ENCODE peak calls at places on chromosome 20, in nine cellular contexts. R is tibial artery, S is transverse colon, Q is AG04450, N is astrocyte of the spinal cord, P is HepG2, Z is pancreas, W is HFF-Myc, Y is dorsolateral prefrontal cortex. D is an unnamed sample.

GRCh38 chr20:43243672-43244269 is 54.1 kb upstream of the PTPRT start:
- DNase-seq in R (no peak), S (no peak), Q (no peak), N (no peak), P (no peak), Z (no peak), W (no peak), Y (peak), D (no peak)

GRCh38 chr20:34110025-34111013 is 1.7 kb downstream of the EIF2S2 start:
- DNase-seq in R (no peak), S (no peak), Q (no peak), N (peak), P (peak), Z (no peak), W (no peak), Y (no peak), D (no peak)

GRCh38 chr20:610130-611046 is at the start of gene TCF15:
- DNase-seq in R (no peak), S (no peak), Q (no peak), N (peak), P (no peak), Z (no peak), W (no peak), Y (no peak), D (no peak)

GRCh38 chr20:62064788-62065668 is 653 bp downstream of the TAF4 start:
- DNase-seq in R (no peak), S (peak), Q (no peak), N (no peak), P (no peak), Z (no peak), W (no peak), Y (no peak), D (no peak)

GRCh38 chr20:44079968-44080560 is 106.9 kb downstream of the JPH2 start:
- DNase-seq in R (no peak), S (no peak), Q (no peak), N (no peak), P (no peak), Z (no peak), W (no peak), Y (no peak), D (no peak)

GRCh38 chr20:49313271-49313670 is 35.4 kb upstream of the ZNFX1 start:
- DNase-seq in R (no peak), S (no peak), Q (no peak), N (no peak), P (no peak), Z (no peak), W (no peak), Y (no peak), D (no peak)

GRCh38 chr20:3678893-3679720 is 2.7 kb downstream of the ADAM33 start:
- DNase-seq in R (no peak), S (no peak), Q (no peak), N (no peak), P (no peak), Z (no peak), W (peak), Y (no peak), D (no peak)

GRCh38 chr20:58833921-58834320 is 16.8 kb downstream of the GNAS-AS1 start:
- DNase-seq in R (no peak), S (no peak), Q (no peak), N (no peak), P (no peak), Z (no peak), W (no peak), Y (no peak), D (no peak)

GRCh38 chr20:57672164-57672563 is 37.7 kb downstream of the PMEPA1 start:
- DNase-seq in R (peak), S (no peak), Q (no peak), N (peak), P (no peak), Z (no peak), W (no peak), Y (no peak), D (no peak)

GRCh38 chr20:23320317-23320716 is 30.3 kb upstream of the NXT1 start:
- DNase-seq in R (no peak), S (no peak), Q (no peak), N (no peak), P (peak), Z (no peak), W (peak), Y (no peak), D (no peak)

GRCh38 chr20:46060301-46060881 is 29.4 kb downstream of the NCOA5 start:
- DNase-seq in R (no peak), S (no peak), Q (no peak), N (no peak), P (no peak), Z (no peak), W (no peak), Y (no peak), D (no peak)

GRCh38 chr20:47232518-47232917 is 124.0 kb downstream of the ZMYND8 start:
- DNase-seq in R (no peak), S (no peak), Q (no peak), N (no peak), P (peak), Z (no peak), W (no peak), Y (no peak), D (no peak)

GRCh38 chr20:62728028-62728780 is 19.6 kb downstream of the NTSR1 start:
- DNase-seq in R (peak), S (no peak), Q (no peak), N (no peak), P (no peak), Z (no peak), W (no peak), Y (no peak), D (no peak)

GRCh38 chr20:30505566-30505965 is 751.9 kb upstream of the DEFB115 start:
- DNase-seq in R (no peak), S (no peak), Q (no peak), N (no peak), P (no peak), Z (no peak), W (no peak), Y (no peak), D (no peak)

GRCh38 chr20:37361336-37361735 is 15.4 kb downstream of the SRC start:
- DNase-seq in R (peak), S (no peak), Q (no peak), N (no peak), P (no peak), Z (no peak), W (no peak), Y (no peak), D (no peak)
- H3K4me3 ChIP-seq in R (no peak), S (no peak), Q (no peak), N (no peak), P (no peak), Z (no peak), W (no peak), Y (no peak), D (no peak)

GRCh38 chr20:10476319-10476724 is 41.2 kb downstream of the SLX4IP start:
- DNase-seq in R (no peak), S (no peak), Q (no peak), N (no peak), P (no peak), Z (no peak), W (no peak), Y (no peak), D (no peak)
- TF ChIP-seq CTCF in R (no peak), S (no peak), Q (no peak), N (no peak), P (no peak), Z (no peak), W (no peak), Y (no peak), D (no peak)

GRCh38 chr20:1918766-1919165 is 23.6 kb downstream of the SIRPA start:
- DNase-seq in R (no peak), S (no peak), Q (no peak), N (no peak), P (no peak), Z (no peak), W (no peak), Y (no peak), D (no peak)
- H3K4me3 ChIP-seq in R (no peak), S (no peak), Q (no peak), N (no peak), P (no peak), Z (no peak), W (no peak), Y (no peak), D (no peak)

GRCh38 chr20:39874049-39874893 is 814.8 kb downstream of the MAFB start:
- DNase-seq in R (peak), S (peak), Q (peak), N (peak), P (peak), Z (peak), W (peak), Y (no peak), D (no peak)
- TF ChIP-seq CTCF in R (peak), S (peak), Q (peak), N (peak), P (peak), Z (peak), W (peak), Y (peak), D (peak)

GRCh38 chr20:19463597-19463996 is 251.2 kb downstream of the SLC24A3 start:
- DNase-seq in R (no peak), S (no peak), Q (no peak), N (no peak), P (no peak), Z (no peak), W (no peak), Y (no peak), D (no peak)

GRCh38 chr20:19460386-19460785 is 247.9 kb downstream of the SLC24A3 start:
- DNase-seq in R (no peak), S (no peak), Q (no peak), N (peak), P (no peak), Z (no peak), W (no peak), Y (no peak), D (peak)

GRCh38 chr20:19462491-19462890 is 250.0 kb downstream of the SLC24A3 start:
- DNase-seq in R (no peak), S (no peak), Q (no peak), N (no peak), P (no peak), Z (no peak), W (no peak), Y (no peak), D (no peak)

GRCh38 chr20:19466204-19466928 is 253.9 kb downstream of the SLC24A3 start:
- DNase-seq in R (no peak), S (no peak), Q (no peak), N (no peak), P (no peak), Z (no peak), W (no peak), Y (no peak), D (no peak)
- H3K4me3 ChIP-seq in R (no peak), S (no peak), Q (no peak), N (no peak), P (no peak), Z (no peak), W (no peak), Y (no peak), D (no peak)

GRCh38 chr20:4787069-4787468 is 65.4 kb downstream of the PRND start:
- DNase-seq in R (no peak), S (no peak), Q (no peak), N (no peak), P (no peak), Z (no peak), W (peak), Y (no peak), D (no peak)
- TF ChIP-seq CTCF in R (no peak), S (no peak), Q (no peak), N (no peak), P (no peak), Z (no peak), W (no peak), Y (no peak), D (no peak)

GRCh38 chr20:24656391-24656790 is 187.0 kb downstream of the SYNDIG1 start:
- DNase-seq in R (peak), S (no peak), Q (no peak), N (no peak), P (no peak), Z (no peak), W (no peak), Y (no peak), D (no peak)
- H3K4me3 ChIP-seq in R (no peak), S (no peak), Q (no peak), N (no peak), P (no peak), Z (no peak), W (no peak), Y (no peak), D (no peak)